ENCODE peak calls at places on chromosomes 13 and 19, in four cellular contexts. N is psoas muscle, V is thoracic aorta, M is astrocyte of the cerebellum. A is an unnamed sample.

GRCh38 chr19:7860902-7861618 is 13.1 kb downstream of the PRR36 start:
- DNase-seq in N (no peak), V (no peak), M (no peak), A (no peak)

GRCh38 chr13:107642841-107643240 is 572.5 kb downstream of the LIG4 start:
- DNase-seq in N (no peak), V (no peak), M (no peak), A (no peak)

GRCh38 chr19:55251296-55252081 is 7.3 kb downstream of the PPP6R1 start:
- DNase-seq in N (no peak), V (no peak), M (no peak), A (no peak)

GRCh38 chr13:28408235-28408848 is 86.6 kb downstream of the FLT1 start:
- DNase-seq in N (no peak), V (no peak), M (no peak), A (no peak)

GRCh38 chr13:113815151-113816058 is 48.5 kb downstream of the GAS6 start:
- DNase-seq in N (no peak), V (no peak), M (no peak), A (no peak)

GRCh38 chr13:52845766-52846566 is 2.5 kb downstream of the PCDH8 start:
- DNase-seq in N (peak), V (no peak), M (no peak), A (no peak)

GRCh38 chr13:35979378-35979911 is 151.7 kb downstream of the DCLK1 start:
- DNase-seq in N (peak), V (peak), M (peak), A (peak)

GRCh38 chr19:8487137-8487851 is 15.1 kb downstream of the PRAM1 start:
- DNase-seq in N (no peak), V (no peak), M (no peak), A (no peak)

GRCh38 chr13:33219926-33220325 is 65.6 kb downstream of the STARD13 start:
- DNase-seq in N (no peak), V (no peak), M (no peak), A (no peak)

GRCh38 chr13:113105032-113105993 is at the start of gene F7:
- DNase-seq in N (no peak), V (no peak), M (no peak), A (no peak)

GRCh38 chr19:16288544-16288943 is 36.1 kb upstream of the KLF2 start:
- DNase-seq in N (no peak), V (no peak), M (no peak), A (no peak)

GRCh38 chr19:16283103-16283469 is 41.5 kb upstream of the KLF2 start:
- DNase-seq in N (no peak), V (no peak), M (no peak), A (no peak)

GRCh38 chr19:16289594-16289993 is 35.0 kb upstream of the KLF2 start:
- DNase-seq in N (no peak), V (no peak), M (no peak), A (no peak)

GRCh38 chr19:16281743-16282142 is 42.9 kb upstream of the KLF2 start:
- DNase-seq in N (no peak), V (no peak), M (no peak), A (no peak)

GRCh38 chr19:16285769-16286564 is 38.7 kb upstream of the KLF2 start:
- DNase-seq in N (no peak), V (peak), M (peak), A (no peak)
- H3K4me3 ChIP-seq in N (peak), V (peak), M (no peak), A (no peak)

GRCh38 chr13:110777251-110777820 is 63.8 kb downstream of the ING1 start:
- DNase-seq in N (no peak), V (no peak), M (no peak), A (no peak)
- TF ChIP-seq CTCF in N (no peak), V (no peak), M (no peak), A (no peak)

DNA sequence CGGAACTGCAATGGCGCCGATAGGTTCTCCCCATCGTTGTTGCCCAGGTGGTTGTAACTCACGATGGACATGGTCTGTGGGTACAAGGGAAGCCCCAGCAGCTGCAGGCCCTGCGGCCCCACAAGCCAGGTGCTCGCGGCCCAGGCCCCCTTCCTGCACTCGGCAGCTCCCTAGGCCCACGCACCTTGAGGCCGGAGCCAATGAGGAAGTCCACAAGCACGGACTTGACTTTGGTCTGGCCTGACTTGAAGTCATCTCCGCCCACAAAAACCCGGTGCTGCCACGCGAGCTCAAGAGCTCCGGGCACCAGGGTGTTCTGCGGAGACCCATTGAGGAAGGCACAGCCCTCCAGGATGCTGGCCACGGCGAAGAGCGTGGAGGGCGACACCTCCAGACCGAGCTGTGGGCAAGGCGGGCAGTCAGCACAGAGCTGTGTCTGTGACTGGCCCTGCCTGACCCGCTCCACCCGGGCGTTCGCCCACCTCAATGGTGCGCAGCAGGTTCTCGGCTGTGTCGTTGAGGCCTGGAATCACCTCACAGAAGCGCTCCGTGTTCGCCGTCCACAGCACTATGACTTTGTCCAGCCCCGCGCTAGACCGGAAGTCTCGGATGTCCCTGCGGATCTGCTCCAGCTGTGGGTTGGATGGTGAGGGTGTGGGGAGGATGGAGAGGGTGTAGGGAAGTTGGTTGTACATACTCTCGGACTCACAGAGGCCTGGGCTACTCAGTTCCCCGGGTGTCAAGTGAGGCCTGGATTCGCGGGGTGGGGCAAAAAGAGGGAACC is 1.9 kb downstream of the ISYNA1 start:
- DNase-seq in N (no peak), V (no peak), M (no peak), A (no peak)
- H3K4me3 ChIP-seq in N (no peak), V (peak), M (peak), A (no peak)

DNA sequence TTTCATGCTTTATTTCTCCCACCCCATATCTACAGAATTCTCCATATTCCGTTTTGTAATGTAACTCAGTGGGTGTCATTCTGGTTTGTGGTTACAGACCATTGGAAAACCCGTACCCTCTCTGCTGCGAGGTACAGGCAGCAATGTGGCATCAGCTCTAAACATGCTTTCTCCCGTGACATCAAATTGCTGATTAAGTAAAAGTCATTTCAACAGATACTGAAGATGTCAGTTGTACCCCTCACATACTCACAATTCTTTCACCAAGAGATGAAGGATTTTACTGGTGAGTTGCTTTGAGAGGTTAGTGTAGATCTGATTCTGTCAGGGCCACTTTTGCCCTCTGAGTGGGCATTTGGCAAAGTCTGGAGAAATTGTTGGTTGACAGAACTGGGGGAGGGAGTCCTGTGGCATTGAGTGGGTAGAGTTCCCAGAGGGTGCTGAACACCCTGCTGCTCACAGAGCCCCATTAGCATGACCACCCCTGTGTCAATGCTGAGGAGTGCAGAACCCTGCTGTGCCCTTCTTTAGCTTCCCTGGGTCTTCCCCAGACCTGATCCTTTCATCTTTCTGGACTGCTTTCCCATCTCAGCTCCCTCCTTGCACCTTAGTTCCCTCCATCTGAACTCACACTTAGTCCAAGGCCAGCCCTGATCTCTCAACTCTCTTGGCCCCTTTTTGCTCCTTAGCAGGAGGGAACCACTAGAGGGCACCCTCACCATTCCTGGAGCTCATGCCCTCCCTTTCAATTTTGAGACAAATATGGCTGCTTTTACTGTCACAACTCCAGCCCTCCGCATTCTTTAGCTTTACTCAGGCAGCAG is 39.9 kb upstream of the CEACAM8 start:
- DNase-seq in N (no peak), V (no peak), M (no peak), A (no peak)
- TF ChIP-seq CTCF in N (peak), V (no peak), M (peak), A (peak)

DNA sequence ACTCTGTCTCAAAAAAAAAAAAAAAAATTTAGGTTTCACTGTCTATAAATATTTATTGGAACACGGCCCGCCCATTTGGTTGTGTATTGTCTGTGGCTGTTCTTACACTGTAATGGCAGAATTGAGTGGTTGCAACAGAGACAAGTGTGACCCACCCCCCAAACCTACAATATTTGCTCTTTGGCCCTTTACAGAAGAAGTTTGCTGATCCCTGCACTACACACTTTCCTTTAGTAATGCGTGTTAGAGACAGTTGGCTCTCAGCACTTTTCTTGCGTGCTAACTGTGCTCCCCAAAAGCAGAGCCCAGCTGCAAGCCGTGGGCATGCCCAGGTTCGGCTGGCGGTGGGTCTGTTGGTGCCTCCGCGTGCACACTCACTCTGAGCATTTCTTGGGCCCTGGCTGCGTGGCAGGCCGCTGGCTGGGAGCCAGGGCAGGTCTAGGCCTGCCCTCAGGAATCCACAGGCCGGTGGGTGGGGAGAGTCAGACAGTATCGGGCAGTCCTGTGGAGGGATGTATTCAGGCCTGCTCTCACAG is 72.6 kb downstream of the SIPA1L3 start:
- DNase-seq in N (no peak), V (no peak), M (no peak), A (no peak)
- H3K4me3 ChIP-seq in N (no peak), V (no peak), M (no peak), A (no peak)

DNA sequence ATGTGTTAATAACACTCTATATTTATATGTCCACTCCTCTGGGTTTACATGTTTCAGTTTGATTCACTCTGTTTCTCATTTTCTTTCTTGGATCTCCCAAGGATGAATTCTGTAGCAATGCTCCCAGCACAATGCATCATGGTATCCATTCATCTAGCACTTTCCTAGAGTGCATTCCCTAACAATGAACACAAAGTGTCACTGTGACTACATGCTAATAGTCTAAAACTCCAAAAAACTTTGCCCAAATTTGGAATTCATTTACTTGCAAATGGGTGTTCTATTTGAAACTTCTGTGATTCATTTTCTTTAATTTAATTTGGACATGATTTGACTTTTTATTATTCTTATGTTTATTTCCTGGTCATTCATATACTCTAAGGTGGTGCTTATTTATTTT is 286.3 kb downstream of the POU4F1 start:
- DNase-seq in N (no peak), V (no peak), M (no peak), A (no peak)
- TF ChIP-seq CTCF in N (no peak), V (no peak), M (peak), A (peak)

GRCh38 chr13:106443625-106444024 is 91.8 kb downstream of the EFNB2 start:
- DNase-seq in N (no peak), V (no peak), M (no peak), A (no peak)
- H3K4me3 ChIP-seq in N (no peak), V (no peak), M (no peak), A (no peak)

DNA sequence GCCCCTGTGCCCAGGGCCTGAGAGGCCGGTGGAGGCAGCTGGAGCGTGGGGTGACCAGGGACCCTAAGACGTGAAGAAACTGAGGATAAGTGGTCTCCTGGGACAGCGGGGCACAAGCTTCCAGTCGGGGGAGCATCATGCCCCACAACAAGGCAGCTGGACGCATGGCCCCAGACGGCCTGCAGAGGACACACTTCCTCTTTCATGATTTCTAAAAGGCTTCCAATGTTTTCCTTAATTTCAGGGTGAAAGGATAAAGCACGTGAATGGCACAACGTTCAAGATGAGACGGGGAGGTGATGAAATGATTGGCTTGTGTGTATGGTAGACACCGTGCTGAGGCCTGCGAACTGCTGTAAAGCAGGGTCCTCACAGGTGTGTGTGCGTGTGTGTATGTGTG is 20.2 kb upstream of the MYDGF start:
- DNase-seq in N (no peak), V (no peak), M (no peak), A (no peak)
- TF ChIP-seq CTCF in N (no peak), V (no peak), M (no peak), A (no peak)